ENCODE peak calls at places on chromosome 3, in eight cellular contexts. G is GM04503; Y is CD4-positive, alpha-beta memory T cell; B is epithelial cell of esophagus; U is EL; S is CD8-positive, alpha-beta T cell; I is AG08396; T is cardiac muscle cell. J is an unnamed sample.

GRCh38 chr3:116020495-116020894 is 397.2 kb downstream of the GAP43 start:
- DNase-seq in S (no peak), B (peak), T (no peak), G (peak), I (no peak), Y (no peak), U (no peak), J (no peak)

GRCh38 chr3:191649626-191650025 is 188.7 kb downstream of the PYDC2 start:
- DNase-seq in G (no peak), I (no peak), Y (no peak), B (peak), T (no peak), U (no peak), S (no peak), J (no peak)

GRCh38 chr3:126472277-126473006 is 3.2 kb downstream of the ZXDC start:
- DNase-seq in B (peak), I (peak), Y (no peak), S (no peak), G (peak), U (peak), T (no peak), J (peak)

GRCh38 chr3:54772707-54773106 is 155.2 kb downstream of the LRTM1 start:
- DNase-seq in B (no peak), G (no peak), I (no peak), Y (no peak), T (no peak), U (no peak), S (no peak), J (no peak)

GRCh38 chr3:161305095-161305991 is 66.0 kb downstream of the SPTSSB start:
- DNase-seq in T (no peak), B (peak), G (no peak), S (no peak), Y (no peak), I (peak), U (peak), J (no peak)

GRCh38 chr3:131282967-131283366 is 98.6 kb upstream of the NUDT16 start:
- DNase-seq in U (no peak), Y (no peak), I (no peak), S (no peak), B (no peak), T (no peak), G (no peak), J (no peak)

GRCh38 chr3:49616061-49616460 is 58.1 kb upstream of the APEH start:
- DNase-seq in U (no peak), Y (no peak), T (no peak), G (no peak), I (no peak), S (no peak), B (no peak), J (no peak)

GRCh38 chr3:181808053-181808452 is 96.3 kb downstream of the SOX2 start:
- DNase-seq in T (no peak), S (no peak), B (no peak), I (no peak), U (no peak), Y (no peak), G (no peak), J (no peak)

GRCh38 chr3:114092151-114093000 is 35.8 kb downstream of the QTRT2 start:
- DNase-seq in Y (no peak), G (no peak), S (no peak), B (peak), U (no peak), T (no peak), I (peak), J (no peak)

GRCh38 chr3:132803889-132804288 is 81.7 kb upstream of the NPHP3 start:
- DNase-seq in B (no peak), I (no peak), S (no peak), G (no peak), T (no peak), Y (no peak), U (peak), J (no peak)

GRCh38 chr3:41202834-41203345 is 3.6 kb downstream of the CTNNB1 start:
- DNase-seq in B (peak), Y (no peak), S (no peak), U (peak), I (peak), G (no peak), T (peak), J (peak)

GRCh38 chr3:100144255-100144866 is 30.1 kb upstream of the FILIP1L start:
- DNase-seq in T (no peak), I (no peak), B (no peak), G (no peak), U (no peak), Y (no peak), S (no peak), J (no peak)

GRCh38 chr3:196440696-196441095 is 8.5 kb upstream of the UBXN7 start:
- DNase-seq in G (no peak), U (peak), T (no peak), I (no peak), B (no peak), Y (no peak), S (no peak), J (no peak)

GRCh38 chr3:37662708-37663107 is 199.0 kb upstream of the CTDSPL start:
- DNase-seq in B (no peak), T (no peak), S (no peak), U (no peak), G (no peak), Y (no peak), I (no peak), J (no peak)

J was measured in AG04449.